ENCODE peak calls at places on chromosomes 2 and 18, in nine cellular contexts. J is NCI-H510A treated with DMSO at 0.1 percent for 48 hours; E is RKO; C is CD8-positive, alpha-beta T cell; X is amniotic stem cell; H is aorta; V is CD4-positive, CD25-positive, alpha-beta regulatory T cell; F is SW480; Q is HEK293T. Z is an unnamed sample.

GRCh38 chr2:241601841-241602240 is 35.1 kb downstream of the THAP4 start:
- DNase-seq in J (peak; percentile 19), E (no peak), C (no peak), X (no peak), H (no peak), V (no peak), F (no peak), Q (no peak), Z (no peak)

GRCh38 chr18:61606759-61607158 is 273.5 kb downstream of the CDH20 start:
- DNase-seq in J (no peak), E (peak; percentile 99), C (no peak), X (peak; percentile 82), H (peak; percentile 84), V (no peak), F (peak; percentile 39), Q (no peak), Z (no peak)

GRCh38 chr2:174328309-174329156 is 6.2 kb upstream of the SP9 start:
- DNase-seq in J (no peak), E (no peak), C (no peak), X (no peak), H (no peak), V (peak; percentile 5), F (no peak), Q (no peak), Z (no peak)

GRCh38 chr2:169715379-169716228 is 18.0 kb upstream of the KLHL23 start:
- DNase-seq in J (peak; percentile 70), E (no peak), C (no peak), X (no peak), H (no peak), V (no peak), F (no peak), Q (no peak), Z (no peak)

GRCh38 chr2:201401815-201402214 is 44.7 kb upstream of the FLACC1 start:
- DNase-seq in J (no peak), E (no peak), C (no peak), X (no peak), H (no peak), V (no peak), F (no peak), Q (no peak), Z (no peak)

GRCh38 chr18:3603460-3604259 is 153.7 kb downstream of the TGIF1 start:
- DNase-seq in J (no peak), E (peak; percentile 99), C (peak; percentile 24), X (peak; percentile 96), H (no peak), V (peak; percentile 70), F (peak; percentile 98), Q (no peak), Z (no peak)

GRCh38 chr2:158457092-158457825 is 507 bp downstream of the PKP4 start:
- DNase-seq in J (no peak), E (peak; percentile 60), C (peak; percentile 39), X (peak; percentile 50), H (peak; percentile 86), V (peak; percentile 70), F (peak; percentile 74), Q (peak; percentile 53), Z (peak; percentile 20)

GRCh38 chr18:6627621-6628020 is 101.9 kb upstream of the ARHGAP28 start:
- DNase-seq in J (no peak), E (no peak), C (no peak), X (no peak), H (no peak), V (no peak), F (no peak), Q (no peak), Z (no peak)

GRCh38 chr2:172103471-172104292 is 982 bp upstream of the DLX2 start:
- DNase-seq in J (peak; percentile 91), E (peak; percentile 91), C (peak; percentile 70), X (peak; percentile 63), H (peak; percentile 94), V (peak; percentile 74), F (peak; percentile 83), Q (peak; percentile 82), Z (peak; percentile 59)

GRCh38 chr18:48790226-48790863 is 160.4 kb downstream of the SMAD7 start:
- DNase-seq in J (no peak), E (no peak), C (no peak), X (no peak), H (peak; percentile 96), V (no peak), F (no peak), Q (no peak), Z (no peak)

GRCh38 chr2:96324716-96325037 is 440 bp upstream of the ITPRIPL1 start:
- DNase-seq in J (no peak), E (no peak), C (no peak), X (no peak), H (no peak), V (peak; percentile 31), F (no peak), Q (no peak), Z (no peak)

GRCh38 chr2:226018641-226019040 is 619.1 kb downstream of the NYAP2 start:
- DNase-seq in J (no peak), E (no peak), C (no peak), X (no peak), H (no peak), V (no peak), F (no peak), Q (no peak), Z (no peak)

GRCh38 chr2:208256192-208256782 is 1.4 kb upstream of the IDH1 start:
- DNase-seq in J (no peak), E (peak; percentile 24), C (no peak), X (no peak), H (no peak), V (peak; percentile 27), F (no peak), Q (no peak), Z (peak; percentile 21)

GRCh38 chr2:177573120-177573519 is 180.5 kb downstream of the AGPS start:
- DNase-seq in J (no peak), E (no peak), C (no peak), X (no peak), H (no peak), V (no peak), F (no peak), Q (no peak), Z (no peak)

GRCh38 chr2:86274265-86274917 is 63.0 kb downstream of the REEP1 start:
- DNase-seq in J (no peak), E (peak; percentile 58), C (no peak), X (no peak), H (no peak), V (peak; percentile 6), F (peak; percentile 66), Q (no peak), Z (no peak)

GRCh38 chr2:28654286-28654980 is 97.2 kb upstream of the PPP1CB start:
- DNase-seq in J (no peak), E (no peak), C (no peak), X (no peak), H (no peak), V (no peak), F (no peak), Q (no peak), Z (no peak)

GRCh38 chr2:222315443-222316121 is 16.8 kb upstream of the PAX3 start:
- DNase-seq in J (no peak), E (peak; percentile 3), C (no peak), X (no peak), H (no peak), V (no peak), F (no peak), Q (no peak), Z (no peak)

GRCh38 chr2:231716641-231717280 is 8.4 kb downstream of the PTMA start:
- DNase-seq in J (no peak), E (no peak), C (no peak), X (no peak), H (no peak), V (no peak), F (no peak), Q (no peak), Z (no peak)